ENCODE peak calls at places on chromosomes 1 and 21, in nine cellular contexts. F, V, A, Q, L, G, P, Y and K are unnamed samples.

GRCh38 chr1:185694081-185694480 is 40.1 kb upstream of the HMCN1 start:
- DNase-seq in F (peak; percentile 20), A (no peak), V (no peak), P (no peak), G (no peak), L (peak; percentile 61), Y (no peak), Q (peak; percentile 39), K (no peak)

GRCh38 chr1:10624256-10625050 is 149.7 kb downstream of the PEX14 start:
- DNase-seq in F (no peak), G (no peak), L (peak; percentile 28), Y (peak; percentile 76), A (no peak), P (no peak), Q (no peak), V (peak; percentile 55), K (no peak)

GRCh38 chr1:94855307-94855700 is 35.1 kb downstream of the SLC44A3 start:
- DNase-seq in Y (no peak), Q (no peak), A (no peak), F (no peak), L (no peak), P (no peak), G (no peak), V (no peak), K (no peak)

GRCh38 chr1:1435094-1435903 is at the start of gene VWA1:
- DNase-seq in L (no peak), V (peak; percentile 87), P (peak; percentile 83), F (peak; percentile 61), Y (no peak), Q (peak; percentile 69), G (peak; percentile 68), A (peak; percentile 61), K (no peak)

GRCh38 chr1:37506740-37507139 is 7.8 kb downstream of the MEAF6 start:
- DNase-seq in F (no peak), G (no peak), P (no peak), Y (no peak), V (no peak), L (no peak), Q (no peak), A (no peak), K (no peak)

GRCh38 chr1:15146142-15146541 is 7.4 kb upstream of the TMEM51 start:
- DNase-seq in Y (no peak), P (no peak), V (no peak), G (no peak), Q (no peak), L (no peak), A (no peak), F (no peak), K (no peak)

GRCh38 chr1:65630855-65631254 is 161.8 kb upstream of the PDE4B start:
- DNase-seq in P (peak; percentile 12), Q (no peak), V (no peak), Y (no peak), F (no peak), L (no peak), G (no peak), A (no peak), K (no peak)

GRCh38 chr1:90370696-90371095 is 346.4 kb downstream of the BARHL2 start:
- DNase-seq in A (no peak), V (no peak), L (no peak), G (no peak), F (peak; percentile 92), P (no peak), Q (no peak), Y (no peak), K (no peak)

GRCh38 chr1:59057211-59057694 is 239.6 kb upstream of the FGGY start:
- DNase-seq in L (peak; percentile 48), A (no peak), Q (peak; percentile 68), P (peak; percentile 82), F (peak; percentile 98), V (no peak), Y (no peak), G (no peak), K (no peak)

GRCh38 chr1:217027403-217028080 is 304.3 kb upstream of the ESRRG start:
- DNase-seq in V (no peak), F (no peak), Y (no peak), A (no peak), Q (no peak), L (no peak), P (no peak), G (no peak), K (no peak)

GRCh38 chr21:21624674-21625073 is 626.5 kb downstream of the NCAM2 start:
- DNase-seq in V (no peak), Y (no peak), G (no peak), F (peak; percentile 6), A (no peak), P (no peak), Q (no peak), L (no peak), K (no peak)

GRCh38 chr1:81430236-81430635 is 370.5 kb upstream of the ADGRL2 start:
- DNase-seq in L (no peak), Y (no peak), A (no peak), P (no peak), G (no peak), V (no peak), Q (no peak), F (no peak), K (no peak)